ENCODE peak calls at places on chromosomes 11 and 22, in nine cellular contexts. K is pancreas, B is HCT116, D is fibroblast of mammary gland, L is BE2C, Y is epithelial cell of esophagus, W is ovary, A is BJ, T is GM13977. U is an unnamed sample.

GRCh38 chr11:31237819-31238771 is 131.4 kb downstream of the DCDC1 start:
- DNase-seq in B (no peak), L (no peak), T (no peak), K (no peak), D (peak; percentile 28), W (no peak), Y (peak; percentile 63), A (no peak), U (no peak)

GRCh38 chr11:63565728-63566127 is 2.5 kb upstream of the PLAAT2 start:
- DNase-seq in D (no peak), B (no peak), T (no peak), L (no peak), K (no peak), W (no peak), A (no peak), Y (peak; percentile 89), U (no peak)

GRCh38 chr22:33785283-33785991 is 134.8 kb downstream of the LARGE1 start:
- DNase-seq in L (no peak), A (peak; percentile 58), W (no peak), B (no peak), T (peak; percentile 36), D (peak; percentile 86), K (no peak), Y (peak; percentile 44), U (peak; percentile 84)

GRCh38 chr11:125182522-125182921 is 18.0 kb downstream of the PKNOX2 start:
- DNase-seq in B (no peak), L (no peak), K (no peak), A (no peak), W (no peak), Y (no peak), T (no peak), D (no peak), U (no peak)

GRCh38 chr11:64323373-64323772 is 5.5 kb downstream of the PRDX5 start:
- DNase-seq in W (peak; percentile 31), D (no peak), L (no peak), B (no peak), T (no peak), A (no peak), Y (no peak), K (no peak), U (no peak)

GRCh38 chr11:10606536-10607208 is 38.2 kb upstream of the LYVE1 start:
- DNase-seq in D (peak; percentile 60), L (no peak), T (peak; percentile 56), B (no peak), Y (peak; percentile 70), A (no peak), W (no peak), K (no peak), U (peak; percentile 70)

GRCh38 chr11:74634537-74634936 is 42.2 kb downstream of the POLD3 start:
- DNase-seq in T (no peak), A (no peak), W (no peak), D (peak; percentile 70), K (no peak), Y (peak; percentile 95), L (peak; percentile 18), B (peak; percentile 71), U (peak; percentile 42)

GRCh38 chr11:120839846-120840402 is 184.0 kb upstream of the TBCEL start:
- DNase-seq in Y (no peak), K (no peak), T (no peak), B (no peak), L (no peak), D (no peak), W (no peak), A (no peak), U (no peak)

GRCh38 chr11:3225826-3226750 is 6.1 kb downstream of the MRGPRE start:
- DNase-seq in Y (no peak), K (no peak), T (peak; percentile 30), A (no peak), D (peak; percentile 14), W (no peak), L (no peak), B (no peak), U (no peak)

GRCh38 chr11:6925636-6926207 is 504 bp upstream of the ZNF215 start:
- DNase-seq in B (peak; percentile 54), W (no peak), L (no peak), K (no peak), Y (peak; percentile 49), A (no peak), D (peak; percentile 40), T (no peak), U (peak; percentile 3)

GRCh38 chr22:33000342-33001280 is 57.6 kb downstream of the SYN3 start:
- DNase-seq in B (no peak), D (peak; percentile 49), T (peak; percentile 44), Y (peak; percentile 68), W (peak; percentile 74), K (peak; percentile 37), A (no peak), L (peak; percentile 81), U (peak; percentile 40)

GRCh38 chr22:26553056-26553752 is 36.7 kb downstream of the TPST2 start:
- DNase-seq in L (no peak), T (no peak), B (no peak), Y (peak; percentile 80), W (no peak), K (peak; percentile 53), A (peak; percentile 46), D (peak; percentile 84), U (peak; percentile 84)

GRCh38 chr22:44845191-44845590 is 92.8 kb downstream of the ARHGAP8 start:
- DNase-seq in W (no peak), L (no peak), T (no peak), D (no peak), A (no peak), Y (no peak), K (no peak), B (no peak), U (no peak)

GRCh38 chr22:47439643-47440265 is 677.3 kb downstream of the TBC1D22A start:
- DNase-seq in T (no peak), L (no peak), W (no peak), K (no peak), D (no peak), B (no peak), A (no peak), Y (no peak), U (no peak)

GRCh38 chr22:47997052-47997568 is 1234.7 kb downstream of the TBC1D22A start:
- DNase-seq in T (no peak), D (no peak), A (no peak), L (no peak), B (no peak), K (no peak), W (no peak), Y (no peak), U (no peak)

GRCh38 chr11:49533204-49533603 is 324.8 kb upstream of the FOLH1 start:
- DNase-seq in D (no peak), T (no peak), B (no peak), A (no peak), L (no peak), K (no peak), W (no peak), Y (no peak), U (no peak)

GRCh38 chr11:68546555-68546954 is 86.0 kb downstream of the PPP6R3 start:
- DNase-seq in K (no peak), Y (peak; percentile 14), W (no peak), A (no peak), D (peak; percentile 60), T (no peak), L (no peak), B (no peak), U (no peak)

GRCh38 chr11:66070604-66071325 is 693 bp downstream of the PACS1 start:
- DNase-seq in A (no peak), Y (peak; percentile 53), B (no peak), K (peak; percentile 74), L (peak; percentile 50), T (peak; percentile 62), W (peak; percentile 70), D (peak; percentile 24), U (peak; percentile 64)

GRCh38 chr11:35103366-35104194 is 35.4 kb upstream of the CD44 start:
- DNase-seq in K (no peak), W (no peak), L (no peak), B (no peak), A (no peak), T (no peak), D (peak; percentile 48), Y (peak; percentile 19), U (peak; percentile 75)

GRCh38 chr22:45594123-45594941 is 77.3 kb upstream of the ATXN10 start:
- DNase-seq in B (no peak), D (no peak), Y (no peak), A (no peak), W (no peak), K (no peak), L (no peak), T (no peak), U (no peak)

GRCh38 chr22:31556627-31557203 is 60.4 kb downstream of the SFI1 start:
- DNase-seq in L (no peak), A (no peak), D (peak; percentile 48), T (no peak), W (no peak), B (peak; percentile 6), K (no peak), Y (peak; percentile 36), U (peak; percentile 56)

GRCh38 chr11:12625438-12626071 is 48.7 kb upstream of the TEAD1 start:
- DNase-seq in W (no peak), Y (peak; percentile 50), B (no peak), A (peak; percentile 46), K (no peak), T (no peak), D (peak; percentile 90), L (no peak), U (peak; percentile 94)

GRCh38 chr22:40238425-40239344 is 61.0 kb downstream of the TNRC6B start:
- DNase-seq in L (no peak), B (no peak), A (peak; percentile 26), K (no peak), D (peak; percentile 88), Y (peak; percentile 89), T (no peak), W (no peak), U (peak; percentile 72)

GRCh38 chr11:108536783-108537182 is 38.6 kb upstream of the POGLUT3 start:
- DNase-seq in B (no peak), Y (peak; percentile 90), A (no peak), W (no peak), K (no peak), D (no peak), L (no peak), T (no peak), U (no peak)
- TF ChIP-seq CTCF in B (no peak), Y (no peak), A (no peak), W (no peak), K (no peak), D (no peak), L (no peak), T (no peak), U (no peak)

GRCh38 chr22:20810645-20811044 is 36.7 kb downstream of the SERPIND1 start:
- DNase-seq in B (no peak), W (no peak), Y (no peak), D (no peak), L (no peak), T (no peak), A (no peak), K (no peak), U (no peak)
- TF ChIP-seq CTCF in B (no peak), W (no peak), Y (no peak), D (no peak), L (no peak), T (no peak), A (no peak), K (no peak), U (no peak)

GRCh38 chr22:21641795-21642583 is at the start of gene SDF2L1:
- DNase-seq in T (peak; percentile 99), Y (peak; percentile 100), D (peak; percentile 98), A (peak; percentile 91), K (peak; percentile 98), B (peak; percentile 96), L (peak; percentile 99), W (peak; percentile 98), U (peak; percentile 99)
- TF ChIP-seq CTCF in T (peak; percentile 10), Y (no peak), D (no peak), A (no peak), K (peak; percentile 2), B (no peak), L (no peak), W (no peak), U (no peak)

GRCh38 chr11:80320765-80321164 is 879.9 kb upstream of the TENM4 start:
- DNase-seq in D (no peak), A (no peak), T (no peak), B (no peak), L (no peak), Y (peak; percentile 13), K (no peak), W (no peak), U (no peak)
- TF ChIP-seq CTCF in D (peak; percentile 24), A (no peak), T (peak; percentile 6), B (no peak), L (peak; percentile 12), Y (peak; percentile 38), K (no peak), W (no peak), U (peak; percentile 32)

U was measured in fibroblast of villous mesenchyme.